ENCODE peak calls at places on chromosome 19, in five cellular contexts. One of them, this sample, is unnamed.

GRCh38 chr19:40240332-40240731 is 13.8 kb upstream of the CCNP start:
- DNase-seq in neural progenitor cell: no peak
- DNase-seq in GM23338: no peak
- DNase-seq in OCI-LY7: no peak
- DNase-seq in hepatocyte: no peak
- DNase-seq in this sample: no peak

GRCh38 chr19:5692785-5693194 is 2.7 kb downstream of the RPL36 start:
- DNase-seq in neural progenitor cell: no peak
- DNase-seq in GM23338: no peak
- DNase-seq in OCI-LY7: no peak
- DNase-seq in hepatocyte: peak
- DNase-seq in this sample: no peak

GRCh38 chr19:11797491-11797890 is 832 bp upstream of the ZNF491 start:
- DNase-seq in neural progenitor cell: peak
- DNase-seq in GM23338: peak
- DNase-seq in OCI-LY7: peak
- DNase-seq in hepatocyte: peak
- DNase-seq in this sample: peak

GRCh38 chr19:44725684-44726083 is 22.8 kb upstream of the BCL3 start:
- DNase-seq in neural progenitor cell: no peak
- DNase-seq in GM23338: no peak
- DNase-seq in OCI-LY7: no peak
- DNase-seq in hepatocyte: no peak
- DNase-seq in this sample: no peak

GRCh38 chr19:44748426-44749254 is at the start of gene BCL3:
- DNase-seq in neural progenitor cell: peak
- DNase-seq in GM23338: peak
- DNase-seq in OCI-LY7: peak
- DNase-seq in hepatocyte: peak
- DNase-seq in this sample: peak

GRCh38 chr19:34096020-34096915 is 76.0 kb upstream of the LSM14A start:
- DNase-seq in neural progenitor cell: peak
- DNase-seq in GM23338: peak
- DNase-seq in OCI-LY7: peak
- DNase-seq in hepatocyte: peak
- DNase-seq in this sample: peak

GRCh38 chr19:19452241-19453128 is 47.0 kb downstream of the GATAD2A start:
- DNase-seq in neural progenitor cell: no peak
- DNase-seq in GM23338: no peak
- DNase-seq in OCI-LY7: no peak
- DNase-seq in hepatocyte: no peak
- DNase-seq in this sample: no peak

GRCh38 chr19:53958168-53958571 is 4.6 kb upstream of the CACNG8 start:
- DNase-seq in neural progenitor cell: peak
- DNase-seq in GM23338: peak
- DNase-seq in OCI-LY7: no peak
- DNase-seq in hepatocyte: no peak
- DNase-seq in this sample: no peak

GRCh38 chr19:39236527-39236926 is 8.3 kb downstream of the IFNL3 start:
- DNase-seq in neural progenitor cell: no peak
- DNase-seq in GM23338: no peak
- DNase-seq in OCI-LY7: no peak
- DNase-seq in hepatocyte: no peak
- DNase-seq in this sample: no peak

GRCh38 chr19:39237200-39238184 is 7.3 kb downstream of the IFNL3 start:
- DNase-seq in neural progenitor cell: no peak
- DNase-seq in GM23338: peak
- DNase-seq in OCI-LY7: peak
- DNase-seq in hepatocyte: peak
- DNase-seq in this sample: peak

GRCh38 chr19:39238944-39239343 is 5.9 kb downstream of the IFNL3 start:
- DNase-seq in neural progenitor cell: no peak
- DNase-seq in GM23338: no peak
- DNase-seq in OCI-LY7: no peak
- DNase-seq in hepatocyte: no peak
- DNase-seq in this sample: no peak

GRCh38 chr19:39240421-39240820 is 4.4 kb downstream of the IFNL3 start:
- DNase-seq in neural progenitor cell: no peak
- DNase-seq in GM23338: no peak
- DNase-seq in OCI-LY7: no peak
- DNase-seq in hepatocyte: no peak
- DNase-seq in this sample: no peak

GRCh38 chr19:39238209-39238608 is 6.6 kb downstream of the IFNL3 start:
- DNase-seq in neural progenitor cell: no peak
- DNase-seq in GM23338: no peak
- DNase-seq in OCI-LY7: no peak
- DNase-seq in hepatocyte: no peak
- DNase-seq in this sample: no peak
- H2AFZ ChIP-seq in neural progenitor cell: no peak
- H2AFZ ChIP-seq in GM23338: no peak
- H2AFZ ChIP-seq in OCI-LY7: peak
- H2AFZ ChIP-seq in hepatocyte: no peak
- H2AFZ ChIP-seq in this sample: no peak

GRCh38 chr19:38317104-38317612 is 1.4 kb upstream of the YIF1B start:
- DNase-seq in neural progenitor cell: no peak
- DNase-seq in GM23338: no peak
- DNase-seq in OCI-LY7: no peak
- DNase-seq in hepatocyte: no peak
- DNase-seq in this sample: no peak

GRCh38 chr19:38321646-38322323 is 2.1 kb downstream of the KCNK6 start:
- DNase-seq in neural progenitor cell: peak
- DNase-seq in GM23338: no peak
- DNase-seq in OCI-LY7: no peak
- DNase-seq in hepatocyte: peak
- DNase-seq in this sample: no peak

GRCh38 chr19:38320969-38321339 is 1.3 kb downstream of the KCNK6 start:
- DNase-seq in neural progenitor cell: no peak
- DNase-seq in GM23338: no peak
- DNase-seq in OCI-LY7: no peak
- DNase-seq in hepatocyte: no peak
- DNase-seq in this sample: no peak

GRCh38 chr19:38318595-38319142 is 976 bp upstream of the KCNK6 start:
- DNase-seq in neural progenitor cell: no peak
- DNase-seq in GM23338: no peak
- DNase-seq in OCI-LY7: no peak
- DNase-seq in hepatocyte: no peak
- DNase-seq in this sample: no peak

GRCh38 chr19:38319421-38320258 is at the start of gene KCNK6:
- DNase-seq in neural progenitor cell: peak
- DNase-seq in GM23338: peak
- DNase-seq in OCI-LY7: peak
- DNase-seq in hepatocyte: peak
- DNase-seq in this sample: no peak
- TF ChIP-seq EZH2phosphoT487 in neural progenitor cell: peak
- TF ChIP-seq EZH2phosphoT487 in GM23338: no peak
- TF ChIP-seq EZH2phosphoT487 in OCI-LY7: no peak
- TF ChIP-seq EZH2phosphoT487 in hepatocyte: no peak
- TF ChIP-seq EZH2phosphoT487 in this sample: no peak

DNA sequence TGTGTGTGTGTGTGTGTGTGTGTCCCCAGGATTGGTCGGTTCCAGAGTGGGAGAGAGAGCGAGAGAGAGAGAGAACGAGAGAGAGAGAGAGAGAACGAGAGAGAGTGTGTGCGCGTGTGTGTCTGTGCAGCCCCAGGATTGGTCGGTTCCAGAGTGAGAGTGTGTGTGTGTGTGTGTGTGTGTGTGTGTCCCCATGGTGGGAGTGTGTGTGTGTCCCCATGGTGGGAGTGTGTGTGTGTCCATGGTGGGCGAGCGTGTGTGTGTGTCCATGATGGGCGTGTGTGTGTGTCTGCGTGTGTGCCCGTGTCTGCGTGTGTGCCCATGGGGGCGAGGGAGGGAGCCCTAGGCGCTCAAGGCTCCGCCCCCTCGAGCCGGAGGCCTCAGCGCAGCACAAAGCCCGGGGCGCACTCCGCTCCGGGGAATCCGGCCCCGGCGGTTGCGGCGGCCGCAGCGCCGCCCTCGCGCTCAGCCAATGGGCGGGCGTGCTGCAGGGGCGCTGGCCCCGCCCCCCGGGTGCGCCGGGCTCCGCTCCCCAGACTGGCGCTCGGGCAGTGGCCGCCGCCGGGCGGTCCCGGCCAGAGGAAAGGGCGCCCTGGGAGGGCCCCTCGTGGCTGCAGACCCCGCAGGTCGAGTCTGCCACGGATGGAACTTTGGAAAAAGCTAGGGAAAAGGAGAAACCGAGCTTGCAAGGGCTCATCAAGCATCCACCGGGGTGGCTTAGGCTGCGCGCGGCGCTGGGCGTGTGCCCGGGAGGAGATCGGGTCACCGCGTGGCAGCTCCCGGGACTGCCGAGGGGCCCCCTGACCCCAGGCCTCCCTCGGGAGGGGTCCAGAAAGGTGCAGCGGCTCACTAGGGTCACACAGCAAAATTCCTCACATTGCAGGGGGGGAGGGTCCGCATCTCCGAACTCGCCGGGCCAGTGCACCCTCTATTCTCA is 96.2 kb downstream of the INSR start:
- DNase-seq in neural progenitor cell: peak
- DNase-seq in GM23338: peak
- DNase-seq in OCI-LY7: peak
- DNase-seq in hepatocyte: peak
- DNase-seq in this sample: peak
- TF ChIP-seq CTCF in neural progenitor cell: peak
- TF ChIP-seq CTCF in GM23338: no peak
- TF ChIP-seq CTCF in OCI-LY7: no peak
- TF ChIP-seq CTCF in hepatocyte: peak
- TF ChIP-seq CTCF in this sample: no peak

DNA sequence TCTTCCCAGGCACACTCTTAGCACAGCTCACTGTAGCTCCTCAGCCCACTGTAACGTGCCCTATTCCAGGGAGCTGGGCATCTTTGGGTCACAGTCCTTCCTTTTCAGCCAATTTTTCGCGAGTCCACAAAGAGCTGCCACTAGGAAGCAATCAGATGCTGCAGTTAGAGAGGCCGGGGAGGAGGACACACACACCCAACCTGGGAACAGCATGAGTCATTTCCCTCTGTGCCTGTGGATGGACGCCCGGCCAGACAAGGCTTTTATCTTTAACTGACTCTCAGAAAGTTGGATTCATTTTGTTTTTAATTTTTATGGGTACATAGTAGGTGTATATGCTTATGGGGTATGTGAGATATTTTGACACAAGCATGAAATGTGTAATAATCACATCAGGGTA is 918.6 kb downstream of the UQCRFS1 start:
- DNase-seq in neural progenitor cell: no peak
- DNase-seq in GM23338: no peak
- DNase-seq in OCI-LY7: no peak
- DNase-seq in hepatocyte: no peak
- DNase-seq in this sample: no peak
- H2AFZ ChIP-seq in neural progenitor cell: peak
- H2AFZ ChIP-seq in GM23338: peak
- H2AFZ ChIP-seq in OCI-LY7: no peak
- H2AFZ ChIP-seq in hepatocyte: no peak
- H2AFZ ChIP-seq in this sample: no peak

GRCh38 chr19:16381756-16382401 is 57.3 kb downstream of the KLF2 start:
- DNase-seq in neural progenitor cell: no peak
- DNase-seq in GM23338: no peak
- DNase-seq in OCI-LY7: no peak
- DNase-seq in hepatocyte: no peak
- DNase-seq in this sample: no peak
- TF ChIP-seq EZH2phosphoT487 in neural progenitor cell: no peak
- TF ChIP-seq EZH2phosphoT487 in GM23338: no peak
- TF ChIP-seq EZH2phosphoT487 in OCI-LY7: no peak
- TF ChIP-seq EZH2phosphoT487 in hepatocyte: no peak
- TF ChIP-seq EZH2phosphoT487 in this sample: no peak

DNA sequence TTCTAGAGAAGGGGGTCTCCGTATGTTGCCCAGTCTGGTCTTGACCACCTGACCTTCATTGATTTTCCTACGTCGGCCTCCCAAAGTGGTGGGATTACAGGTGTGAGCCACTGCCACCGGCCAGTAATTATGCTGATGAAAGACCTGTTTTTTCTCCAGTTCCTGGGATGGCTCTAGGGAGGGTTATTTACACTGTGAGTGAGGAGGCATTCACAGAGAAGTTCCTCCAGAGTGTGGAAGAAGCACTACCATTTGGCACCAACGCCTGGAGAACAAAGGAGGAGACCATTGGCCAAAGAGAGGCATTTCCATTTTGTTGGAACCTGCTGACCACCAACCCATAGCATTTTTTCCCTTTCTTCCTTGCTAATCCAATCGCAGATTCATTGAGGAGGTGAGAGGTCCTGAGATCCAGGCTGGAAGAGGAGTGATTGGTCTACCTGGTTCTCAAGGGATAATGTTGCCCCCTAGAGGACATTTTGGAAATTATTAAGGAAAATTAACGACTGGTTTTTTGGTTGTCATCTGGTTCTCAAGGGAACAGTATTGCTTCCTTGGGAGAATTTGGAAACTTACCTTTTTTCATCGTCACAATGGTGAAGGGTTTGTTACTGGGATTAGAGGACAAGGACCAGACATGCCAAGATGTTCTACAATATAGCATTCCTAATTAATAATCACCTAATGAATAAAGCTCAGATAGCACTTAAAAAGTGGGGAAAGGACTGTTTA is 5.5 kb upstream of the SAE1 start:
- DNase-seq in neural progenitor cell: peak
- DNase-seq in GM23338: peak
- DNase-seq in OCI-LY7: peak
- DNase-seq in hepatocyte: peak
- DNase-seq in this sample: peak
- TF ChIP-seq CTCF in neural progenitor cell: peak
- TF ChIP-seq CTCF in GM23338: peak
- TF ChIP-seq CTCF in OCI-LY7: peak
- TF ChIP-seq CTCF in hepatocyte: peak
- TF ChIP-seq CTCF in this sample: peak

GRCh38 chr19:31450696-31451095 is 101.5 kb upstream of the TSHZ3 start:
- DNase-seq in neural progenitor cell: no peak
- DNase-seq in GM23338: no peak
- DNase-seq in OCI-LY7: no peak
- DNase-seq in hepatocyte: no peak
- DNase-seq in this sample: no peak

GRCh38 chr19:31445406-31445805 is 96.2 kb upstream of the TSHZ3 start:
- DNase-seq in neural progenitor cell: no peak
- DNase-seq in GM23338: no peak
- DNase-seq in OCI-LY7: no peak
- DNase-seq in hepatocyte: no peak
- DNase-seq in this sample: no peak

GRCh38 chr19:31449379-31449778 is 100.1 kb upstream of the TSHZ3 start:
- DNase-seq in neural progenitor cell: no peak
- DNase-seq in GM23338: no peak
- DNase-seq in OCI-LY7: no peak
- DNase-seq in hepatocyte: no peak
- DNase-seq in this sample: no peak

GRCh38 chr19:31444931-31445330 is 95.7 kb upstream of the TSHZ3 start:
- DNase-seq in neural progenitor cell: no peak
- DNase-seq in GM23338: no peak
- DNase-seq in OCI-LY7: no peak
- DNase-seq in hepatocyte: no peak
- DNase-seq in this sample: no peak

GRCh38 chr19:31448221-31448657 is 99.0 kb upstream of the TSHZ3 start:
- DNase-seq in neural progenitor cell: no peak
- DNase-seq in GM23338: no peak
- DNase-seq in OCI-LY7: no peak
- DNase-seq in hepatocyte: peak
- DNase-seq in this sample: no peak
- H2AFZ ChIP-seq in neural progenitor cell: no peak
- H2AFZ ChIP-seq in GM23338: no peak
- H2AFZ ChIP-seq in OCI-LY7: no peak
- H2AFZ ChIP-seq in hepatocyte: no peak
- H2AFZ ChIP-seq in this sample: no peak